ENCODE peak calls at places on chromosome 7, in four cellular contexts. V is GM23248; W is stimulated activated CD4-positive, alpha-beta T cell treated with anti-CD3 and anti-CD28 coated beads, Interleukin-12 subunit alpha, Interleukin-12 subunit beta, amount 100 ng/mL, for 48 hours; S is small intestine. K is an unnamed sample.

GRCh38 chr7:142808802-142809583 is 38.2 kb downstream of the PRSS2 start:
- DNase-seq in V (peak; percentile 20), S (peak; percentile 76), W (peak; percentile 93), K (peak; percentile 88)

GRCh38 chr7:12927635-12928434 is 240.4 kb downstream of the ARL4A start:
- DNase-seq in V (no peak), S (peak; percentile 26), W (no peak), K (no peak)

GRCh38 chr7:80136276-80137045 is 1.8 kb downstream of the GNAI1 start:
- DNase-seq in W (no peak), V (peak; percentile 87), S (no peak), K (no peak)

GRCh38 chr7:129825554-129826267 is 127.0 kb downstream of the UBE2H start:
- DNase-seq in W (peak; percentile 95), S (peak; percentile 80), V (peak; percentile 89), K (peak; percentile 89)

GRCh38 chr7:142883145-142883544 is 2.4 kb downstream of the TRPV6 start:
- DNase-seq in V (no peak), S (no peak), W (no peak), K (no peak)

GRCh38 chr7:25527665-25528064 is 299.4 kb upstream of the NPVF start:
- DNase-seq in V (no peak), S (no peak), W (no peak), K (no peak)

GRCh38 chr7:972670-973309 is 2.6 kb downstream of the COX19 start:
- DNase-seq in V (no peak), W (no peak), S (peak; percentile 57), K (no peak)

GRCh38 chr7:151808296-151809155 is 68.4 kb downstream of the PRKAG2 start:
- DNase-seq in V (peak; percentile 61), S (peak; percentile 94), W (no peak), K (peak; percentile 60)

GRCh38 chr7:29878081-29878688 is 71.9 kb downstream of the WIPF3 start:
- DNase-seq in S (peak; percentile 24), W (no peak), V (peak; percentile 67), K (peak; percentile 79)